ENCODE peak calls at places on chromosomes 6 and 20, in five cellular contexts. Y is astrocyte of the cerebellum, R is omental fat pad, C is left ventricle myocardium inferior, Z is thoracic aorta. H is an unnamed sample.

GRCh38 chr6:15661815-15662245 is 998 bp downstream of the DTNBP1 start:
- DNase-seq in Y (no peak), R (no peak), C (no peak), Z (no peak), H (no peak)

GRCh38 chr6:11213305-11214106 is 19.0 kb downstream of the NEDD9 start:
- DNase-seq in Y (no peak), R (no peak), C (no peak), Z (no peak), H (no peak)

GRCh38 chr6:73460044-73460443 is 1.5 kb upstream of the MTO1 start:
- DNase-seq in Y (no peak), R (no peak), C (no peak), Z (no peak), H (no peak)

GRCh38 chr20:34328928-34329677 is 25.9 kb upstream of the AHCY start:
- DNase-seq in Y (no peak), R (no peak), C (no peak), Z (no peak), H (no peak)

GRCh38 chr6:18536693-18537092 is 149.5 kb downstream of the RNF144B start:
- DNase-seq in Y (no peak), R (no peak), C (no peak), Z (no peak), H (no peak)

GRCh38 chr6:112198582-112198981 is 55.8 kb downstream of the LAMA4 start:
- DNase-seq in Y (no peak), R (no peak), C (no peak), Z (no peak), H (no peak)

GRCh38 chr20:5205348-5206210 is 78.8 kb downstream of the CDS2 start:
- DNase-seq in Y (peak; percentile 59), R (peak; percentile 40), C (peak; percentile 70), Z (peak; percentile 40), H (peak; percentile 24)

GRCh38 chr20:45782890-45783289 is 8.8 kb downstream of the WFDC3 start:
- DNase-seq in Y (no peak), R (no peak), C (no peak), Z (no peak), H (no peak)

GRCh38 chr6:108561742-108562502 is 1.2 kb downstream of the FOXO3 start:
- DNase-seq in Y (no peak), R (no peak), C (peak; percentile 31), Z (no peak), H (no peak)

GRCh38 chr20:38050691-38051090 is 17.1 kb downstream of the RPRD1B start:
- DNase-seq in Y (no peak), R (no peak), C (no peak), Z (no peak), H (no peak)

GRCh38 chr6:123316733-123317323 is 319.9 kb downstream of the TRDN start:
- DNase-seq in Y (peak; percentile 9), R (no peak), C (no peak), Z (no peak), H (no peak)

GRCh38 chr6:3905853-3906190 is 56.6 kb downstream of the FAM50B start:
- DNase-seq in Y (no peak), R (no peak), C (no peak), Z (no peak), H (no peak)

GRCh38 chr6:129686941-129687627 is 22.9 kb downstream of the ARHGAP18 start:
- DNase-seq in Y (no peak), R (no peak), C (no peak), Z (no peak), H (no peak)

GRCh38 chr6:79544939-79545450 is 7.8 kb upstream of the LCA5 start:
- DNase-seq in Y (peak; percentile 98), R (no peak), C (peak; percentile 56), Z (peak; percentile 54), H (peak; percentile 98)

GRCh38 chr6:18388942-18389341 is 1.8 kb downstream of the RNF144B start:
- DNase-seq in Y (peak; percentile 76), R (no peak), C (no peak), Z (no peak), H (no peak)

GRCh38 chr6:119043783-119044182 is 34.7 kb downstream of the FAM184A start:
- DNase-seq in Y (no peak), R (no peak), C (no peak), Z (no peak), H (no peak)

GRCh38 chr20:48623176-48623905 is 204.5 kb downstream of the PREX1 start:
- DNase-seq in Y (no peak), R (no peak), C (no peak), Z (no peak), H (no peak)

GRCh38 chr6:37083243-37084138 is 78.0 kb downstream of the FGD2 start:
- DNase-seq in Y (no peak), R (peak; percentile 48), C (peak; percentile 82), Z (no peak), H (no peak)

GRCh38 chr6:128252293-128253176 is 267.9 kb downstream of the PTPRK start:
- DNase-seq in Y (no peak), R (no peak), C (no peak), Z (no peak), H (no peak)

GRCh38 chr6:79984261-79984660 is 20.2 kb upstream of the TTK start:
- DNase-seq in Y (peak; percentile 81), R (no peak), C (no peak), Z (no peak), H (no peak)

H was measured in brain pericyte.